ENCODE peak calls at places on chromosomes 1 and 21, in six cellular contexts. One of them, this sample, is unnamed.

GRCh38 chr1:240385985-240386978 is 225.7 kb downstream of the GREM2 start:
- DNase-seq in left ventricle myocardium superior: no peak
- DNase-seq in naive thymus-derived CD4-positive, alpha-beta T cell: no peak
- DNase-seq in iPS-NIHi11: no peak
- DNase-seq in left cardiac atrium: no peak
- DNase-seq in stimulated activated CD4-positive, alpha-beta T cell treated with anti-CD3 and anti-CD28 coated beads, Interleukin-2, amount 100 ng/mL, for 48 hours: no peak
- DNase-seq in this sample: no peak

GRCh38 chr1:96971849-96972602 is 250.4 kb downstream of the PTBP2 start:
- DNase-seq in left cardiac atrium: no peak
- DNase-seq in naive thymus-derived CD4-positive, alpha-beta T cell: no peak
- DNase-seq in iPS-NIHi11: no peak
- DNase-seq in stimulated activated CD4-positive, alpha-beta T cell treated with anti-CD3 and anti-CD28 coated beads, Interleukin-2, amount 100 ng/mL, for 48 hours: no peak
- DNase-seq in left ventricle myocardium superior: no peak
- DNase-seq in this sample: no peak

GRCh38 chr21:14306143-14306907 is 76.6 kb downstream of the HSPA13 start:
- DNase-seq in iPS-NIHi11: no peak
- DNase-seq in left cardiac atrium: no peak
- DNase-seq in left ventricle myocardium superior: no peak
- DNase-seq in naive thymus-derived CD4-positive, alpha-beta T cell: no peak
- DNase-seq in stimulated activated CD4-positive, alpha-beta T cell treated with anti-CD3 and anti-CD28 coated beads, Interleukin-2, amount 100 ng/mL, for 48 hours: no peak
- DNase-seq in this sample: peak

GRCh38 chr1:100441651-100442050 is 89.3 kb downstream of the CDC14A start:
- DNase-seq in iPS-NIHi11: no peak
- DNase-seq in left ventricle myocardium superior: no peak
- DNase-seq in naive thymus-derived CD4-positive, alpha-beta T cell: peak
- DNase-seq in stimulated activated CD4-positive, alpha-beta T cell treated with anti-CD3 and anti-CD28 coated beads, Interleukin-2, amount 100 ng/mL, for 48 hours: no peak
- DNase-seq in left cardiac atrium: no peak
- DNase-seq in this sample: no peak

GRCh38 chr1:219340796-219341195 is 167.1 kb downstream of the LYPLAL1 start:
- DNase-seq in left ventricle myocardium superior: no peak
- DNase-seq in stimulated activated CD4-positive, alpha-beta T cell treated with anti-CD3 and anti-CD28 coated beads, Interleukin-2, amount 100 ng/mL, for 48 hours: no peak
- DNase-seq in iPS-NIHi11: no peak
- DNase-seq in left cardiac atrium: no peak
- DNase-seq in naive thymus-derived CD4-positive, alpha-beta T cell: no peak
- DNase-seq in this sample: peak

GRCh38 chr1:110188116-110188618 is 21.9 kb upstream of the KCNC4 start:
- DNase-seq in left cardiac atrium: no peak
- DNase-seq in naive thymus-derived CD4-positive, alpha-beta T cell: no peak
- DNase-seq in left ventricle myocardium superior: no peak
- DNase-seq in stimulated activated CD4-positive, alpha-beta T cell treated with anti-CD3 and anti-CD28 coated beads, Interleukin-2, amount 100 ng/mL, for 48 hours: no peak
- DNase-seq in iPS-NIHi11: no peak
- DNase-seq in this sample: peak

GRCh38 chr1:234609528-234610042 is 393 bp downstream of the IRF2BP2 start:
- DNase-seq in left cardiac atrium: no peak
- DNase-seq in stimulated activated CD4-positive, alpha-beta T cell treated with anti-CD3 and anti-CD28 coated beads, Interleukin-2, amount 100 ng/mL, for 48 hours: no peak
- DNase-seq in left ventricle myocardium superior: no peak
- DNase-seq in iPS-NIHi11: no peak
- DNase-seq in naive thymus-derived CD4-positive, alpha-beta T cell: no peak
- DNase-seq in this sample: no peak

GRCh38 chr1:212967767-212968166 is 17.4 kb downstream of the VASH2 start:
- DNase-seq in naive thymus-derived CD4-positive, alpha-beta T cell: no peak
- DNase-seq in iPS-NIHi11: peak
- DNase-seq in stimulated activated CD4-positive, alpha-beta T cell treated with anti-CD3 and anti-CD28 coated beads, Interleukin-2, amount 100 ng/mL, for 48 hours: no peak
- DNase-seq in left ventricle myocardium superior: no peak
- DNase-seq in left cardiac atrium: no peak
- DNase-seq in this sample: no peak

GRCh38 chr1:221430133-221430960 is 311.5 kb downstream of the DUSP10 start:
- DNase-seq in stimulated activated CD4-positive, alpha-beta T cell treated with anti-CD3 and anti-CD28 coated beads, Interleukin-2, amount 100 ng/mL, for 48 hours: no peak
- DNase-seq in iPS-NIHi11: no peak
- DNase-seq in left cardiac atrium: no peak
- DNase-seq in left ventricle myocardium superior: no peak
- DNase-seq in naive thymus-derived CD4-positive, alpha-beta T cell: no peak
- DNase-seq in this sample: no peak

GRCh38 chr1:246579818-246580217 is 13.6 kb downstream of the CNST start:
- DNase-seq in iPS-NIHi11: no peak
- DNase-seq in left cardiac atrium: no peak
- DNase-seq in naive thymus-derived CD4-positive, alpha-beta T cell: no peak
- DNase-seq in left ventricle myocardium superior: no peak
- DNase-seq in stimulated activated CD4-positive, alpha-beta T cell treated with anti-CD3 and anti-CD28 coated beads, Interleukin-2, amount 100 ng/mL, for 48 hours: no peak
- DNase-seq in this sample: no peak

GRCh38 chr1:14777516-14778506 is 179.3 kb downstream of the KAZN start:
- DNase-seq in left cardiac atrium: no peak
- DNase-seq in iPS-NIHi11: no peak
- DNase-seq in stimulated activated CD4-positive, alpha-beta T cell treated with anti-CD3 and anti-CD28 coated beads, Interleukin-2, amount 100 ng/mL, for 48 hours: no peak
- DNase-seq in naive thymus-derived CD4-positive, alpha-beta T cell: no peak
- DNase-seq in left ventricle myocardium superior: no peak
- DNase-seq in this sample: no peak

This sample was measured in dermis microvascular lymphatic vessel endothelial cell.